ENCODE peak calls at places on chromosome 2, in ten cellular contexts. O, K, W, H, C, B, V, U, F and E are unnamed samples.

GRCh38 chr2:127051780-127052067 is 55.2 kb downstream of the BIN1 start:
- DNase-seq in O (no peak), K (no peak), W (no peak), H (no peak), C (no peak), B (no peak), V (no peak), U (no peak), F (no peak), E (no peak)

GRCh38 chr2:64838817-64839216 is 150.4 kb upstream of the SLC1A4 start:
- DNase-seq in O (no peak), K (peak), W (peak), H (no peak), C (no peak), B (no peak), V (peak), U (no peak), F (peak), E (no peak)

GRCh38 chr2:157087373-157088005 is 170.0 kb upstream of the GALNT5 start:
- DNase-seq in O (no peak), K (peak), W (peak), H (no peak), C (no peak), B (no peak), V (no peak), U (no peak), F (peak), E (no peak)

GRCh38 chr2:120231974-120232635 is 8.9 kb upstream of the TMEM185B start:
- DNase-seq in O (no peak), K (no peak), W (no peak), H (no peak), C (peak), B (no peak), V (no peak), U (peak), F (peak), E (no peak)

GRCh38 chr2:215664847-215665525 is 229.1 kb upstream of the FN1 start:
- DNase-seq in O (no peak), K (peak), W (peak), H (no peak), C (no peak), B (no peak), V (peak), U (no peak), F (peak), E (no peak)

GRCh38 chr2:55161295-55162210 is 70.5 kb downstream of the CLHC1 start:
- DNase-seq in O (peak), K (no peak), W (no peak), H (no peak), C (no peak), B (no peak), V (no peak), U (no peak), F (no peak), E (no peak)

GRCh38 chr2:224723606-224724217 is 7.5 kb upstream of the CCDC195 start:
- DNase-seq in O (no peak), K (no peak), W (no peak), H (no peak), C (no peak), B (no peak), V (no peak), U (no peak), F (no peak), E (no peak)

GRCh38 chr2:62663443-62663842 is 42.1 kb upstream of the EHBP1 start:
- DNase-seq in O (no peak), K (peak), W (peak), H (no peak), C (no peak), B (no peak), V (no peak), U (no peak), F (peak), E (no peak)

GRCh38 chr2:203209538-203209937 is 29.3 kb upstream of the CYP20A1 start:
- DNase-seq in O (no peak), K (no peak), W (peak), H (no peak), C (no peak), B (no peak), V (no peak), U (no peak), F (peak), E (no peak)

GRCh38 chr2:102236132-102236531 is 49.3 kb downstream of the IL1RL2 start:
- DNase-seq in O (no peak), K (no peak), W (no peak), H (no peak), C (no peak), B (no peak), V (no peak), U (no peak), F (no peak), E (no peak)

GRCh38 chr2:208985644-208986043 is 438.2 kb upstream of the MAP2 start:
- DNase-seq in O (no peak), K (no peak), W (no peak), H (no peak), C (no peak), B (no peak), V (no peak), U (no peak), F (no peak), E (no peak)

GRCh38 chr2:240777416-240778212 is 42.4 kb downstream of the KIF1A start:
- DNase-seq in O (no peak), K (no peak), W (no peak), H (no peak), C (no peak), B (no peak), V (no peak), U (no peak), F (no peak), E (no peak)

GRCh38 chr2:125471963-125472362 is 1184.0 kb upstream of the GYPC start:
- DNase-seq in O (peak), K (peak), W (no peak), H (peak), C (no peak), B (no peak), V (no peak), U (no peak), F (peak), E (peak)

GRCh38 chr2:204576580-204576979 is 31.3 kb downstream of the PARD3B start:
- DNase-seq in O (no peak), K (no peak), W (peak), H (no peak), C (peak), B (no peak), V (no peak), U (no peak), F (no peak), E (no peak)

GRCh38 chr2:65261676-65262075 is 34.0 kb downstream of the ACTR2 start:
- DNase-seq in O (no peak), K (no peak), W (no peak), H (no peak), C (no peak), B (no peak), V (no peak), U (no peak), F (no peak), E (no peak)

GRCh38 chr2:62653582-62654422 is 51.7 kb upstream of the EHBP1 start:
- DNase-seq in O (no peak), K (no peak), W (no peak), H (no peak), C (no peak), B (no peak), V (no peak), U (no peak), F (no peak), E (no peak)

GRCh38 chr2:30984141-30984540 is 154.1 kb downstream of the GALNT14 start:
- DNase-seq in O (no peak), K (no peak), W (no peak), H (no peak), C (no peak), B (no peak), V (no peak), U (no peak), F (no peak), E (no peak)

GRCh38 chr2:188969236-188970032 is 4.7 kb upstream of the COL3A1 start:
- DNase-seq in O (no peak), K (no peak), W (peak), H (no peak), C (no peak), B (no peak), V (no peak), U (no peak), F (peak), E (no peak)

GRCh38 chr2:135951071-135951583 is 34.3 kb downstream of the DARS1 start:
- DNase-seq in O (no peak), K (no peak), W (no peak), H (no peak), C (no peak), B (no peak), V (no peak), U (no peak), F (no peak), E (no peak)

GRCh38 chr2:28567076-28567471 is 71.2 kb downstream of the PLB1 start:
- DNase-seq in O (no peak), K (no peak), W (no peak), H (no peak), C (peak), B (no peak), V (peak), U (no peak), F (no peak), E (peak)

GRCh38 chr2:228767196-228767595 is 503.9 kb downstream of the PID1 start:
- DNase-seq in O (no peak), K (no peak), W (peak), H (no peak), C (no peak), B (no peak), V (no peak), U (no peak), F (peak), E (no peak)

GRCh38 chr2:222703866-222704265 is 32.4 kb downstream of the MOGAT1 start:
- DNase-seq in O (no peak), K (peak), W (peak), H (no peak), C (no peak), B (no peak), V (no peak), U (no peak), F (peak), E (no peak)

GRCh38 chr2:130756721-130757195 is 1.4 kb downstream of the AMER3 start:
- DNase-seq in O (no peak), K (no peak), W (no peak), H (no peak), C (no peak), B (no peak), V (no peak), U (no peak), F (no peak), E (no peak)

GRCh38 chr2:29921560-29921915 is at the start of gene ALK:
- DNase-seq in O (peak), K (peak), W (peak), H (peak), C (peak), B (peak), V (peak), U (peak), F (peak), E (peak)

GRCh38 chr2:29495536-29495935 is 380.3 kb downstream of the CLIP4 start:
- DNase-seq in O (no peak), K (no peak), W (no peak), H (no peak), C (no peak), B (no peak), V (no peak), U (no peak), F (no peak), E (no peak)

GRCh38 chr2:242085941-242086621 is 216.6 kb downstream of the RTP5 start:
- DNase-seq in O (no peak), K (no peak), W (peak), H (no peak), C (peak), B (no peak), V (no peak), U (no peak), F (peak), E (no peak)

GRCh38 chr2:46188041-46188715 is 109.0 kb upstream of the EPAS1 start:
- DNase-seq in O (no peak), K (no peak), W (no peak), H (no peak), C (no peak), B (no peak), V (no peak), U (no peak), F (no peak), E (no peak)

GRCh38 chr2:15941483-15941853 is 1.1 kb downstream of the MYCN start:
- DNase-seq in O (peak), K (no peak), W (no peak), H (peak), C (peak), B (no peak), V (peak), U (no peak), F (no peak), E (peak)

GRCh38 chr2:163630836-163631235 is 105.0 kb downstream of the FIGN start:
- DNase-seq in O (no peak), K (no peak), W (no peak), H (no peak), C (no peak), B (no peak), V (no peak), U (no peak), F (no peak), E (no peak)

GRCh38 chr2:178072383-178073301 is at the start of gene PDE11A:
- DNase-seq in O (peak), K (no peak), W (peak), H (peak), C (peak), B (peak), V (peak), U (no peak), F (peak), E (peak)

GRCh38 chr2:233706720-233707119 is 6.0 kb upstream of the UGT1A5 start:
- DNase-seq in O (no peak), K (no peak), W (peak), H (no peak), C (no peak), B (no peak), V (peak), U (no peak), F (peak), E (no peak)

GRCh38 chr2:30072250-30072842 is 74.5 kb upstream of the YPEL5 start:
- DNase-seq in O (peak), K (peak), W (peak), H (peak), C (peak), B (peak), V (peak), U (no peak), F (peak), E (peak)

GRCh38 chr2:64137567-64137966 is 6.7 kb downstream of the PELI1 start:
- DNase-seq in O (no peak), K (no peak), W (no peak), H (no peak), C (no peak), B (no peak), V (no peak), U (no peak), F (peak), E (no peak)

GRCh38 chr2:53234548-53234903 is 533.1 kb upstream of the CHAC2 start:
- DNase-seq in O (no peak), K (peak), W (no peak), H (no peak), C (no peak), B (no peak), V (no peak), U (no peak), F (no peak), E (no peak)

GRCh38 chr2:40716879-40717278 is 265.0 kb upstream of the SLC8A1 start:
- DNase-seq in O (no peak), K (peak), W (peak), H (no peak), C (no peak), B (no peak), V (no peak), U (no peak), F (peak), E (no peak)

GRCh38 chr2:1814616-1815015 is 70.3 kb upstream of the PXDN start:
- DNase-seq in O (no peak), K (no peak), W (no peak), H (no peak), C (no peak), B (no peak), V (no peak), U (no peak), F (no peak), E (no peak)

GRCh38 chr2:172448544-172449267 is 21.3 kb downstream of the ITGA6 start:
- DNase-seq in O (no peak), K (no peak), W (no peak), H (no peak), C (no peak), B (no peak), V (no peak), U (no peak), F (no peak), E (no peak)

GRCh38 chr2:206274434-206275273 is at the start of gene ZDBF2:
- DNase-seq in O (peak), K (peak), W (peak), H (peak), C (peak), B (no peak), V (no peak), U (peak), F (peak), E (peak)

DNA sequence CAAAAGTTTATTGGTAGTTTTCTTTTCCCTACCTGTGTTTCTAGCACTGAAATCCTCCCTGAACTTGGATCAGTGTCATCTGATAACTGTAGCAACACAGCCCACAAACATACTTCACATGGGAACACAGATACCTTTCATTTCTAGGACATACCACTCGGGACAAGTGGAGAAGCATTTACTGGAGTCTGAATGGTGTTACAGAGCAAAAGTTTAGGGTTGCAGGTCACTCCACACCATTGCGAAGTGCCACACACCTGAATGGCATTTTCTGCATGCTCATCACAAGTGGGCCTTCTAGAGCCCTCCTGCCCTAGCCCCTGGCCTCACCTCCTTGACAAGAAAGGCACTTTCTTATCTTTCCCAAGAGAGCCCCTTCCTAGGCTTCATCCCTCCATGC is 184.8 kb upstream of the PKDCC start:
- DNase-seq in O (no peak), K (no peak), W (no peak), H (no peak), C (no peak), B (no peak), V (no peak), U (no peak), F (no peak), E (no peak)
- TF ChIP-seq CTCF in O (no peak), K (no peak), W (no peak), H (no peak), C (no peak), B (no peak), V (no peak), U (no peak), F (no peak), E (no peak)

GRCh38 chr2:186984966-186985365 is 136.0 kb upstream of the ZSWIM2 start:
- DNase-seq in O (no peak), K (no peak), W (no peak), H (no peak), C (no peak), B (no peak), V (no peak), U (no peak), F (no peak), E (no peak)
- TF ChIP-seq CTCF in O (no peak), K (no peak), W (no peak), H (no peak), C (no peak), B (no peak), V (no peak), U (no peak), F (no peak), E (no peak)

GRCh38 chr2:45014016-45014702 is 4.9 kb upstream of the SIX2 start:
- DNase-seq in O (peak), K (no peak), W (peak), H (peak), C (peak), B (no peak), V (no peak), U (no peak), F (peak), E (peak)
- TF ChIP-seq CTCF in O (peak), K (peak), W (peak), H (peak), C (peak), B (peak), V (no peak), U (no peak), F (peak), E (peak)

GRCh38 chr2:129233751-129234406 is 745.6 kb upstream of the RAB6C start:
- DNase-seq in O (peak), K (no peak), W (no peak), H (peak), C (no peak), B (no peak), V (no peak), U (no peak), F (peak), E (no peak)
- TF ChIP-seq CTCF in O (no peak), K (no peak), W (no peak), H (no peak), C (no peak), B (no peak), V (no peak), U (no peak), F (peak), E (peak)

GRCh38 chr2:137047369-137047768 is 282.0 kb downstream of the THSD7B start:
- DNase-seq in O (no peak), K (no peak), W (no peak), H (no peak), C (no peak), B (no peak), V (no peak), U (no peak), F (no peak), E (no peak)

GRCh38 chr2:137056704-137057103 is 291.4 kb downstream of the THSD7B start:
- DNase-seq in O (no peak), K (no peak), W (no peak), H (peak), C (no peak), B (no peak), V (no peak), U (no peak), F (no peak), E (no peak)

GRCh38 chr2:137049518-137049917 is 284.2 kb downstream of the THSD7B start:
- DNase-seq in O (no peak), K (no peak), W (no peak), H (no peak), C (no peak), B (no peak), V (no peak), U (no peak), F (no peak), E (no peak)

GRCh38 chr2:137048455-137048854 is 283.1 kb downstream of the THSD7B start:
- DNase-seq in O (no peak), K (no peak), W (no peak), H (no peak), C (no peak), B (no peak), V (no peak), U (no peak), F (no peak), E (no peak)

GRCh38 chr2:137050949-137051348 is 285.6 kb downstream of the THSD7B start:
- DNase-seq in O (no peak), K (no peak), W (no peak), H (no peak), C (no peak), B (no peak), V (no peak), U (no peak), F (no peak), E (no peak)
- TF ChIP-seq CTCF in O (peak), K (no peak), W (no peak), H (peak), C (no peak), B (no peak), V (no peak), U (no peak), F (no peak), E (peak)

GRCh38 chr2:73004889-73005596 is 66.5 kb downstream of the SFXN5 start:
- DNase-seq in O (no peak), K (no peak), W (no peak), H (no peak), C (no peak), B (no peak), V (no peak), U (no peak), F (no peak), E (no peak)

GRCh38 chr2:73006969-73007710 is 64.4 kb downstream of the SFXN5 start:
- DNase-seq in O (no peak), K (no peak), W (no peak), H (no peak), C (no peak), B (no peak), V (no peak), U (no peak), F (peak), E (no peak)

GRCh38 chr2:73000808-73001570 is 70.5 kb downstream of the SFXN5 start:
- DNase-seq in O (no peak), K (no peak), W (no peak), H (no peak), C (no peak), B (no peak), V (no peak), U (no peak), F (no peak), E (no peak)

GRCh38 chr2:73003027-73003426 is 68.5 kb downstream of the SFXN5 start:
- DNase-seq in O (no peak), K (no peak), W (no peak), H (no peak), C (no peak), B (no peak), V (no peak), U (no peak), F (no peak), E (no peak)

GRCh38 chr2:73004466-73004865 is 67.0 kb downstream of the SFXN5 start:
- DNase-seq in O (no peak), K (no peak), W (no peak), H (no peak), C (no peak), B (no peak), V (no peak), U (no peak), F (no peak), E (no peak)
- TF ChIP-seq CTCF in O (no peak), K (no peak), W (no peak), H (no peak), C (no peak), B (no peak), V (no peak), U (no peak), F (no peak), E (no peak)

GRCh38 chr2:235709969-235710879 is 216.4 kb downstream of the AGAP1 start:
- DNase-seq in O (no peak), K (no peak), W (no peak), H (no peak), C (no peak), B (no peak), V (peak), U (no peak), F (no peak), E (no peak)

GRCh38 chr2:235710933-235711332 is 217.1 kb downstream of the AGAP1 start:
- DNase-seq in O (no peak), K (no peak), W (no peak), H (no peak), C (no peak), B (no peak), V (no peak), U (no peak), F (no peak), E (no peak)

GRCh38 chr2:235712176-235712575 is 218.3 kb downstream of the AGAP1 start:
- DNase-seq in O (no peak), K (no peak), W (no peak), H (no peak), C (no peak), B (no peak), V (no peak), U (no peak), F (no peak), E (no peak)

GRCh38 chr2:235713244-235713643 is 219.4 kb downstream of the AGAP1 start:
- DNase-seq in O (no peak), K (no peak), W (no peak), H (no peak), C (no peak), B (no peak), V (no peak), U (no peak), F (no peak), E (no peak)

GRCh38 chr2:235711527-235711926 is 217.7 kb downstream of the AGAP1 start:
- DNase-seq in O (no peak), K (no peak), W (no peak), H (no peak), C (no peak), B (no peak), V (no peak), U (no peak), F (no peak), E (no peak)
- TF ChIP-seq CTCF in O (no peak), K (no peak), W (no peak), H (no peak), C (no peak), B (no peak), V (no peak), U (no peak), F (no peak), E (no peak)